ENCODE peak calls at places on chromosomes 11 and 22, in four cellular contexts. R is AG04450, Q is cardiac muscle cell, P is SK-N-SH. S is an unnamed sample.
A peak's percentile ranks its signal among the peaks of the same experiment; 100 is the strongest.

GRCh38 chr11:65169164-65169641 is 830 bp upstream of the SPDYC start:
- DNase-seq in P (no peak), R (no peak), Q (peak; percentile 69), S (no peak)

GRCh38 chr22:25880524-25880923 is 138.5 kb downstream of the MYO18B start:
- DNase-seq in Q (no peak), R (no peak), P (no peak), S (no peak)

GRCh38 chr22:19941365-19942070 is at the start of the genes COMT and TXNRD2:
- DNase-seq in P (peak; percentile 96), Q (peak; percentile 75), R (no peak), S (peak; percentile 59)

GRCh38 chr11:131206671-131207070 is 163.7 kb upstream of the NTM start:
- DNase-seq in P (no peak), R (no peak), Q (peak; percentile 26), S (no peak)

GRCh38 chr11:97092823-97093222 is 703.0 kb downstream of the JRKL start:
- DNase-seq in P (no peak), R (no peak), Q (no peak), S (no peak)

GRCh38 chr11:14422052-14422813 is 63.2 kb upstream of the RRAS2 start:
- DNase-seq in R (peak; percentile 100), Q (peak; percentile 100), P (peak; percentile 69), S (peak; percentile 99)

GRCh38 chr11:132904091-132904490 is 628.2 kb downstream of the OPCML start:
- DNase-seq in P (no peak), R (no peak), Q (no peak), S (no peak)

GRCh38 chr22:36331306-36331911 is 56.4 kb downstream of the MYH9 start:
- DNase-seq in Q (peak; percentile 93), R (peak; percentile 89), P (peak; percentile 57), S (peak; percentile 98)

GRCh38 chr11:20623258-20623657 is 23.9 kb downstream of the SLC6A5 start:
- DNase-seq in P (no peak), R (no peak), Q (no peak), S (no peak)

GRCh38 chr22:49322231-49322630 is 505.4 kb downstream of the BRD1 start:
- DNase-seq in P (no peak), Q (no peak), R (no peak), S (no peak)

GRCh38 chr11:121444508-121444907 is 7.6 kb upstream of the SORL1 start:
- DNase-seq in Q (no peak), P (no peak), R (no peak), S (no peak)
- H3K4me3 ChIP-seq in Q (no peak overlapping the region), P (no peak overlapping the region), R (no peak overlapping the region), S (no peak overlapping the region)

GRCh38 chr11:134843020-134843419 is 431.0 kb upstream of the B3GAT1 start:
- DNase-seq in Q (no peak), R (no peak), P (no peak), S (no peak)

GRCh38 chr11:134846776-134847722 is 435.0 kb upstream of the B3GAT1 start:
- DNase-seq in R (no peak), Q (no peak), P (no peak), S (no peak)

GRCh38 chr11:134843735-134844134 is 431.7 kb upstream of the B3GAT1 start:
- DNase-seq in P (no peak), Q (no peak), R (no peak), S (no peak)

GRCh38 chr11:134844838-134845237 is 432.8 kb upstream of the B3GAT1 start:
- DNase-seq in P (no peak), Q (no peak), R (no peak), S (no peak)

GRCh38 chr11:134845474-134846435 is 433.7 kb upstream of the B3GAT1 start:
- DNase-seq in R (no peak), Q (no peak), P (no peak), S (no peak)
- H3K9me3 ChIP-seq in R (peaks cover 57% of the 10 kb centered on the region), Q (no peaks in the 10 kb centered on the region), P (no peaks in the 10 kb centered on the region), S (no peaks in the 10 kb centered on the region)

GRCh38 chr11:113782134-113782533 is 2.5 kb downstream of the CLDN25 start:
- DNase-seq in P (no peak), Q (no peak), R (no peak), S (no peak)
- TF ChIP-seq CTCF in P (no peak), Q (no peak), R (no peak), S (no peak)

GRCh38 chr11:18315893-18316292 is 6.0 kb downstream of the HPS5 start:
- DNase-seq in R (no peak), Q (no peak), P (no peak), S (no peak)

GRCh38 chr11:18321991-18322711 is at the start of the genes GTF2H1 and HPS5:
- DNase-seq in R (peak; percentile 96), P (peak; percentile 95), Q (peak; percentile 99), S (peak; percentile 99)

GRCh38 chr11:18322818-18323570 is 627 bp downstream of the GTF2H1 start:
- DNase-seq in Q (no peak), P (no peak), R (no peak), S (no peak)

GRCh38 chr11:18321622-18321990 is 334 bp downstream of the HPS5 start:
- DNase-seq in P (peak; percentile 9), Q (no peak), R (no peak), S (no peak)

DNA sequence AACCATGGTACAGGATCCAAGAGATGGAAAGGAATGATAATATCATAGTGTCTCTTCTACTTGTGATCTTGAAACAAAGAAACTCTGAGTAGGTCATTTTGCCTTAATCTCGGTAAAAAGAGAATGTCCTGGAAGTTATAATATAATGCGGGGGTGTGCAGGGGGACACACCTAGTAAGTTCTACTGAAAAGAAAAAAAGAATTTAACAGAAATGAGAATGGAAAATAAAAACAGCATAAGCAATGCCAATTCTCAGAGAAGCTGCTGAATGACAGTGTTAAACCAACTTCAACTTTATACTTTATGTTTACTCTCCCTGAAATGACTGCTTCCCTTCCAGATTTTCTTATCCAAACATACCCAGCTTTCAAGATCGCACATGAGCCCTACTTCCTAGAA is 2.0 kb downstream of the HPS5 start:
- DNase-seq in P (no peak), R (no peak), Q (no peak), S (no peak)
- H3K4me3 ChIP-seq in P (peak overlapping the region; percentile 92), R (no peak overlapping the region), Q (no peak overlapping the region), S (no peak overlapping the region)

GRCh38 chr11:2652857-2653643 is 46.7 kb downstream of the KCNQ1OT1 start:
- DNase-seq in R (no peak), Q (peak; percentile 23), P (peak; percentile 11), S (no peak)
- H3K9me3 ChIP-seq in R (peaks cover 55% of the 10 kb centered on the region), Q (no peaks in the 10 kb centered on the region), P (peaks cover 19% of the 10 kb centered on the region), S (no peaks in the 10 kb centered on the region)

GRCh38 chr11:86938900-86939880 is 16.0 kb downstream of the FZD4 start:
- DNase-seq in Q (peak; percentile 75), R (no peak), P (peak; percentile 41), S (peak; percentile 76)
- TF ChIP-seq CTCF in Q (peak; percentile 63), R (peak; percentile 67), P (peak; percentile 68), S (peak; percentile 66)

GRCh38 chr11:83051760-83052671 is 19.7 kb downstream of the RAB30 start:
- DNase-seq in R (peak; percentile 94), P (no peak), Q (peak; percentile 91), S (peak; percentile 97)
- H3K4me3 ChIP-seq in R (no peak overlapping the region), P (no peak overlapping the region), Q (no peak overlapping the region), S (no peak overlapping the region)

S was measured in fibroblast of lung.